ENCODE peak calls at places on chromosomes 12 and 14, in nine cellular contexts. B is heart left ventricle, Q is body of pancreas, J is GM23338, K is transverse colon, F is A673, C is colonic mucosa, L is ovary, T is H9. W is an unnamed sample.

GRCh38 chr12:132282031-132282949 is 47.1 kb downstream of the GALNT9 start:
- DNase-seq in Q (no peak), C (no peak), F (no peak), J (no peak), K (no peak), L (no peak), B (no peak), T (peak; percentile 64), W (no peak)

GRCh38 chr12:120847392-120848157 is 56.6 kb downstream of the SPPL3 start:
- DNase-seq in K (peak; percentile 18), L (no peak), Q (peak; percentile 17), F (no peak), J (no peak), T (no peak), C (no peak), B (no peak), W (no peak)

GRCh38 chr14:39946796-39947195 is 514.6 kb upstream of the FBXO33 start:
- DNase-seq in L (no peak), J (peak; percentile 0), Q (no peak), T (no peak), F (no peak), K (no peak), C (no peak), B (no peak), W (peak; percentile 2)

GRCh38 chr14:68268197-68268596 is 448.6 kb downstream of the RAD51B start:
- DNase-seq in Q (no peak), K (no peak), L (no peak), J (no peak), C (no peak), F (no peak), B (no peak), T (no peak), W (no peak)

GRCh38 chr14:77025744-77026165 is 2.8 kb downstream of the IRF2BPL start:
- DNase-seq in C (no peak), Q (peak; percentile 52), K (no peak), T (no peak), J (peak; percentile 46), F (peak; percentile 54), L (no peak), B (no peak), W (no peak)

GRCh38 chr12:52390739-52391617 is 5.5 kb upstream of the KRT84 start:
- DNase-seq in F (peak; percentile 25), B (no peak), K (peak; percentile 22), T (peak; percentile 80), J (peak; percentile 73), L (no peak), Q (no peak), C (peak; percentile 39), W (peak; percentile 62)

GRCh38 chr14:36580856-36581831 is 1.3 kb downstream of the NKX2-8 start:
- DNase-seq in B (no peak), C (no peak), Q (no peak), F (peak; percentile 37), J (peak; percentile 83), K (no peak), L (no peak), T (peak; percentile 61), W (peak; percentile 45)

GRCh38 chr14:98711453-98711852 is 560.5 kb downstream of the BCL11B start:
- DNase-seq in J (no peak), C (no peak), B (no peak), T (no peak), K (no peak), F (peak; percentile 1), L (no peak), Q (no peak), W (no peak)

GRCh38 chr12:42039146-42039545 is 105.5 kb downstream of the GXYLT1 start:
- DNase-seq in K (no peak), C (no peak), L (no peak), F (peak; percentile 35), J (peak; percentile 27), Q (no peak), T (no peak), B (no peak), W (peak; percentile 45)

GRCh38 chr12:71772728-71773127 is 18.1 kb downstream of the RAB21 start:
- DNase-seq in J (no peak), F (no peak), B (no peak), Q (no peak), L (no peak), T (no peak), K (no peak), C (no peak), W (no peak)

GRCh38 chr12:57135487-57135886 is 7.2 kb downstream of the LRP1 start:
- DNase-seq in L (no peak), B (peak; percentile 74), F (no peak), J (peak; percentile 46), T (peak; percentile 70), K (peak; percentile 8), Q (no peak), C (no peak), W (no peak)

GRCh38 chr12:91040356-91040755 is 17.5 kb downstream of the KERA start:
- DNase-seq in F (no peak), T (no peak), K (no peak), Q (no peak), C (no peak), B (no peak), L (no peak), J (no peak), W (no peak)

GRCh38 chr12:15700595-15700994 is 88.6 kb downstream of the EPS8 start:
- DNase-seq in T (no peak), C (no peak), B (no peak), F (peak; percentile 72), J (no peak), Q (no peak), K (no peak), L (no peak), W (peak; percentile 61)

GRCh38 chr14:104305511-104306449 is 167.4 kb downstream of the KIF26A start:
- DNase-seq in K (no peak), L (no peak), T (no peak), J (no peak), Q (no peak), C (no peak), B (no peak), F (no peak), W (no peak)
- H3K4me1 ChIP-seq in K (no peaks in the 10 kb centered on the region), L (no peaks in the 10 kb centered on the region), T (no peaks in the 10 kb centered on the region), J (no peaks in the 10 kb centered on the region), Q (no peaks in the 10 kb centered on the region), C (no peaks in the 10 kb centered on the region), B (no peaks in the 10 kb centered on the region), F (no peaks in the 10 kb centered on the region), W (no peaks in the 10 kb centered on the region)

GRCh38 chr14:87052646-87053225 is 940.2 kb downstream of the GALC start:
- DNase-seq in J (no peak), T (no peak), C (no peak), B (no peak), F (no peak), Q (no peak), K (no peak), L (no peak), W (no peak)
- TF ChIP-seq CTCF in J (no peak), T (no peak), C (no peak), B (no peak), F (no peak), Q (no peak), K (no peak), L (no peak), W (peak; percentile 25)

GRCh38 chr14:104682107-104682593 is 7.3 kb upstream of the INF2 start:
- DNase-seq in K (no peak), L (peak; percentile 8), C (no peak), Q (no peak), B (no peak), T (peak; percentile 96), F (no peak), J (peak; percentile 89), W (peak; percentile 53)

GRCh38 chr14:104681689-104682074 is 7.7 kb upstream of the INF2 start:
- DNase-seq in Q (peak; percentile 89), C (peak; percentile 96), T (peak; percentile 94), B (peak; percentile 93), F (peak; percentile 84), L (peak; percentile 78), J (peak; percentile 94), K (peak; percentile 92), W (peak; percentile 64)

GRCh38 chr14:104678901-104679705 is 10.3 kb upstream of the INF2 start:
- DNase-seq in J (no peak), K (no peak), L (no peak), F (no peak), C (peak; percentile 23), Q (no peak), B (no peak), T (no peak), W (no peak)

GRCh38 chr14:104680056-104680805 is 9.2 kb upstream of the INF2 start:
- DNase-seq in J (no peak), F (peak; percentile 59), Q (peak; percentile 85), L (no peak), C (peak; percentile 74), B (no peak), T (no peak), K (peak; percentile 54), W (no peak)

DNA sequence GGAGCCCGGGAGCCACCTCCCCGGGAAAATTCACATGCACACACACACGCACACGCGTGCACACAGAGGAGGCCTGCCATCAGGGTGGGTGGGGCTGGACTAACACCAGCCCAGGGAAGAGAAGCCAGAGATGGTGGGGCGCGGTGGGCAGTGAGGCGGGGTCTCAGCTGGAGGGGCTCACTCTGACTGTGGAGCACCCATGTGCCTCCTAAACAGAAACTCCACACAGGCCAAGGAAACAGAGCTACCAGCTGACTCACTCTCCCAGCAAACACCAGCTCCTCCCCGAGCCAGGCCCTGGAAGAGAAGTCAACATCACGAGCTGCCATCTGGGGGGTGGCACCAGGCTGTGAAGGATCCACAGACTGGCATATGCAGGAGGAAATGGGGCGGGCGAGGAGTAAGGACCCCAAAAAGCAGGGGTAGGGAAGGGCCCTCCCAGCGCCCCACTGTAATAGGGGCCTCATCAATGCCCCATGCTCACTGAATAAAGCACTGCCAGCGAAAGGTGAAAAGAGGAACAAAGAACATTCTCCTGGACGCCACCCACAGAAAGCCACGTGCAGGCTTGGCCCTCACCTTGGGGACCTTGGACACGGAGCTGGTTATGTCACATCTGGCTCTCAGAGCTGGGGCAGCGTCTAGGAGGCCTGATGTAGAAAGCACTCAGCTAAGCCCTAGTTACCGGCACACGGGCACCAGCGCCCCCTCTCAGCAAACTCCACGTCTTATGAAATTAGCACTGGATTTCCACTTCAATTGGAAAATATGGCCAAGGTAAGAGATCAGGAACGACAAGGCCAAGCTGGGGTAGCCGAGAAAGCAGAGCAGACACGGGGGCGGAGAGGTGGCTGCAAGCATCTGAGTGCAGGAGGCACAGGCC is 8.4 kb upstream of the INF2 start:
- DNase-seq in Q (peak; percentile 92), L (no peak), B (no peak), F (peak; percentile 64), T (no peak), J (no peak), C (peak; percentile 87), K (peak; percentile 77), W (peak; percentile 82)
- H3K4me1 ChIP-seq in Q (peaks cover 46% of the 10 kb centered on the region), L (peaks cover 21% of the 10 kb centered on the region), B (peaks cover 62% of the 10 kb centered on the region), F (peaks cover 58% of the 10 kb centered on the region), T (peaks cover 8% of the 10 kb centered on the region), J (peaks cover 58% of the 10 kb centered on the region), C (peaks cover 38% of the 10 kb centered on the region), K (peaks cover 56% of the 10 kb centered on the region), W (peaks cover 17% of the 10 kb centered on the region)

GRCh38 chr14:92093320-92093719 is 13.1 kb downstream of the ATXN3 start:
- DNase-seq in C (no peak), T (no peak), K (no peak), L (no peak), F (no peak), Q (no peak), B (no peak), J (peak; percentile 22), W (no peak)
- TF ChIP-seq CTCF in C (no peak), T (peak; percentile 48), K (no peak), L (no peak), F (peak; percentile 27), Q (no peak), B (no peak), J (peak; percentile 67), W (peak; percentile 23)